ENCODE peak calls at places on chromosomes 16 and 17, in eight cellular contexts. R is AG09319; A is T-helper 1 cell; L is stimulated activated CD4-positive, alpha-beta T cell treated with anti-CD3 and anti-CD28 coated beads, Interleukin-1b, Interleukin-23, amount 100 ng/mL, for 1 hour; H is heart left ventricle; D is activated effector memory CD4-positive, alpha-beta T cell treated with anti-CD3 and anti-CD28 coated beads, Interleukin-2, amount 50 U/mL, for 16 hours; G is stomach; E is KG1. V is an unnamed sample.

GRCh38 chr16:51637744-51638100 is 486.7 kb upstream of the SALL1 start:
- DNase-seq in R (no peak), A (no peak), L (no peak), H (no peak), D (no peak), G (no peak), E (no peak), V (no peak)

GRCh38 chr17:72175787-72176515 is 55.1 kb downstream of the SOX9 start:
- DNase-seq in R (no peak), A (no peak), L (no peak), H (no peak), D (no peak), G (no peak), E (no peak), V (no peak)

GRCh38 chr16:30896203-30896889 is at the start of gene CTF1:
- DNase-seq in R (peak), A (no peak), L (no peak), H (peak), D (no peak), G (peak), E (no peak), V (peak)

GRCh38 chr17:36068524-36068923 is 4.5 kb downstream of the CCL18 start:
- DNase-seq in R (no peak), A (no peak), L (no peak), H (no peak), D (no peak), G (no peak), E (no peak), V (no peak)

GRCh38 chr16:87608400-87608985 is 6.2 kb downstream of the JPH3 start:
- DNase-seq in R (no peak), A (peak), L (peak), H (peak), D (no peak), G (peak), E (peak), V (peak)

GRCh38 chr17:20063665-20064648 is 54.8 kb downstream of the SPECC1 start:
- DNase-seq in R (peak), A (no peak), L (no peak), H (peak), D (no peak), G (peak), E (no peak), V (peak)

GRCh38 chr17:80665792-80666191 is 121.2 kb downstream of the RPTOR start:
- DNase-seq in R (no peak), A (no peak), L (no peak), H (no peak), D (no peak), G (no peak), E (no peak), V (no peak)

GRCh38 chr17:43698678-43699437 is 37.1 kb upstream of the MEOX1 start:
- DNase-seq in R (no peak), A (no peak), L (no peak), H (no peak), D (no peak), G (no peak), E (no peak), V (no peak)

GRCh38 chr17:79996291-79996690 is 39.4 kb downstream of the TBC1D16 start:
- DNase-seq in R (no peak), A (no peak), L (no peak), H (no peak), D (no peak), G (no peak), E (no peak), V (no peak)

GRCh38 chr17:3873862-3874261 is 19.0 kb downstream of the CAMKK1 start:
- DNase-seq in R (no peak), A (no peak), L (no peak), H (no peak), D (no peak), G (no peak), E (no peak), V (no peak)

GRCh38 chr17:64938925-64939474 is 19.7 kb upstream of the LRRC37A3 start:
- DNase-seq in R (no peak), A (no peak), L (peak), H (peak), D (peak), G (peak), E (no peak), V (peak)

GRCh38 chr16:83145297-83145696 is 518.5 kb downstream of the CDH13 start:
- DNase-seq in R (no peak), A (no peak), L (no peak), H (no peak), D (no peak), G (no peak), E (no peak), V (no peak)

GRCh38 chr16:4661661-4662060 is 31.7 kb upstream of the NUDT16L1 start:
- DNase-seq in R (no peak), A (no peak), L (no peak), H (no peak), D (no peak), G (peak), E (no peak), V (no peak)

GRCh38 chr17:72502940-72503341 is 382.1 kb downstream of the SOX9 start:
- DNase-seq in R (no peak), A (no peak), L (no peak), H (no peak), D (no peak), G (no peak), E (no peak), V (no peak)

GRCh38 chr16:46986438-46986837 is 13.0 kb upstream of the DNAJA2 start:
- DNase-seq in R (no peak), A (no peak), L (no peak), H (no peak), D (no peak), G (no peak), E (no peak), V (no peak)

GRCh38 chr17:46121165-46121764 is 72.0 kb downstream of the KANSL1 start:
- DNase-seq in R (no peak), A (no peak), L (no peak), H (no peak), D (no peak), G (no peak), E (no peak), V (no peak)

GRCh38 chr16:17408296-17408695 is 62.5 kb downstream of the XYLT1 start:
- DNase-seq in R (no peak), A (no peak), L (no peak), H (no peak), D (no peak), G (no peak), E (no peak), V (no peak)

GRCh38 chr17:62179525-62180161 is 114.6 kb upstream of the MED13 start:
- DNase-seq in R (no peak), A (no peak), L (no peak), H (no peak), D (no peak), G (no peak), E (no peak), V (no peak)

GRCh38 chr17:59230765-59231164 is 10.5 kb downstream of the GDPD1 start:
- DNase-seq in R (no peak), A (no peak), L (no peak), H (no peak), D (no peak), G (no peak), E (no peak), V (no peak)

V was measured in heart right ventricle.